ENCODE peak calls at places on chromosomes 5 and 9, in seven cellular contexts. One of them, this sample, is unnamed.

GRCh38 chr9:135817951-135818717 is 89.2 kb downstream of the CAMSAP1 start:
- DNase-seq in bronchial epithelial cell: no peak
- DNase-seq in CD8-positive, alpha-beta T cell: no peak
- DNase-seq in breast epithelium: no peak
- DNase-seq in thyroid gland: no peak
- DNase-seq in GM12865: no peak
- DNase-seq in transverse colon: no peak
- DNase-seq in this sample: no peak

GRCh38 chr5:42745426-42745825 is 11.2 kb upstream of the CCDC152 start:
- DNase-seq in bronchial epithelial cell: no peak
- DNase-seq in CD8-positive, alpha-beta T cell: no peak
- DNase-seq in breast epithelium: no peak
- DNase-seq in thyroid gland: no peak
- DNase-seq in GM12865: no peak
- DNase-seq in transverse colon: peak
- DNase-seq in this sample: no peak

GRCh38 chr5:157459715-157460599 is at the start of gene NIPAL4:
- DNase-seq in bronchial epithelial cell: no peak
- DNase-seq in CD8-positive, alpha-beta T cell: no peak
- DNase-seq in breast epithelium: no peak
- DNase-seq in thyroid gland: peak
- DNase-seq in GM12865: no peak
- DNase-seq in transverse colon: peak
- DNase-seq in this sample: no peak

GRCh38 chr9:98287383-98287782 is 31.9 kb upstream of the TBC1D2 start:
- DNase-seq in bronchial epithelial cell: no peak
- DNase-seq in CD8-positive, alpha-beta T cell: no peak
- DNase-seq in breast epithelium: no peak
- DNase-seq in thyroid gland: no peak
- DNase-seq in GM12865: peak
- DNase-seq in transverse colon: no peak
- DNase-seq in this sample: no peak

GRCh38 chr5:151182976-151183375 is 25.4 kb upstream of the ANXA6 start:
- DNase-seq in bronchial epithelial cell: no peak
- DNase-seq in CD8-positive, alpha-beta T cell: no peak
- DNase-seq in breast epithelium: no peak
- DNase-seq in thyroid gland: no peak
- DNase-seq in GM12865: no peak
- DNase-seq in transverse colon: no peak
- DNase-seq in this sample: no peak

GRCh38 chr5:133439859-133440258 is 172.5 kb downstream of the FSTL4 start:
- DNase-seq in bronchial epithelial cell: peak
- DNase-seq in CD8-positive, alpha-beta T cell: no peak
- DNase-seq in breast epithelium: no peak
- DNase-seq in thyroid gland: no peak
- DNase-seq in GM12865: no peak
- DNase-seq in transverse colon: no peak
- DNase-seq in this sample: no peak

GRCh38 chr5:132429451-132430440 is 60.2 kb downstream of the SLC22A5 start:
- DNase-seq in bronchial epithelial cell: no peak
- DNase-seq in CD8-positive, alpha-beta T cell: no peak
- DNase-seq in breast epithelium: no peak
- DNase-seq in thyroid gland: no peak
- DNase-seq in GM12865: no peak
- DNase-seq in transverse colon: no peak
- DNase-seq in this sample: no peak

GRCh38 chr9:75451505-75451904 is 363.2 kb downstream of the OSTF1 start:
- DNase-seq in bronchial epithelial cell: peak
- DNase-seq in CD8-positive, alpha-beta T cell: no peak
- DNase-seq in breast epithelium: no peak
- DNase-seq in thyroid gland: peak
- DNase-seq in GM12865: no peak
- DNase-seq in transverse colon: no peak
- DNase-seq in this sample: no peak

GRCh38 chr5:84393969-84394368 is 9.3 kb upstream of the EDIL3 start:
- DNase-seq in bronchial epithelial cell: peak
- DNase-seq in CD8-positive, alpha-beta T cell: no peak
- DNase-seq in breast epithelium: no peak
- DNase-seq in thyroid gland: no peak
- DNase-seq in GM12865: no peak
- DNase-seq in transverse colon: no peak
- DNase-seq in this sample: no peak

GRCh38 chr9:135530146-135530545 is 8.9 kb downstream of the LCN1 start:
- DNase-seq in bronchial epithelial cell: no peak
- DNase-seq in CD8-positive, alpha-beta T cell: no peak
- DNase-seq in breast epithelium: no peak
- DNase-seq in thyroid gland: no peak
- DNase-seq in GM12865: no peak
- DNase-seq in transverse colon: no peak
- DNase-seq in this sample: no peak

GRCh38 chr9:92406506-92406905 is 2.1 kb upstream of the OGN start:
- DNase-seq in bronchial epithelial cell: no peak
- DNase-seq in CD8-positive, alpha-beta T cell: peak
- DNase-seq in breast epithelium: no peak
- DNase-seq in thyroid gland: peak
- DNase-seq in GM12865: peak
- DNase-seq in transverse colon: peak
- DNase-seq in this sample: no peak

GRCh38 chr9:89323257-89323841 is 5.0 kb downstream of the SECISBP2 start:
- DNase-seq in bronchial epithelial cell: no peak
- DNase-seq in CD8-positive, alpha-beta T cell: no peak
- DNase-seq in breast epithelium: no peak
- DNase-seq in thyroid gland: no peak
- DNase-seq in GM12865: no peak
- DNase-seq in transverse colon: no peak
- DNase-seq in this sample: no peak

GRCh38 chr5:121350493-121350892 is 501.2 kb upstream of the FTMT start:
- DNase-seq in bronchial epithelial cell: peak
- DNase-seq in CD8-positive, alpha-beta T cell: no peak
- DNase-seq in breast epithelium: no peak
- DNase-seq in thyroid gland: no peak
- DNase-seq in GM12865: no peak
- DNase-seq in transverse colon: no peak
- DNase-seq in this sample: no peak

GRCh38 chr9:1096155-1096964 is 46.2 kb downstream of the DMRT2 start:
- DNase-seq in bronchial epithelial cell: peak
- DNase-seq in CD8-positive, alpha-beta T cell: no peak
- DNase-seq in breast epithelium: no peak
- DNase-seq in thyroid gland: no peak
- DNase-seq in GM12865: no peak
- DNase-seq in transverse colon: no peak
- DNase-seq in this sample: no peak

GRCh38 chr5:68187268-68188055 is 28.1 kb upstream of the PIK3R1 start:
- DNase-seq in bronchial epithelial cell: no peak
- DNase-seq in CD8-positive, alpha-beta T cell: no peak
- DNase-seq in breast epithelium: no peak
- DNase-seq in thyroid gland: peak
- DNase-seq in GM12865: no peak
- DNase-seq in transverse colon: no peak
- DNase-seq in this sample: no peak

GRCh38 chr5:36690041-36690941 is 83.9 kb downstream of the SLC1A3 start:
- DNase-seq in bronchial epithelial cell: peak
- DNase-seq in CD8-positive, alpha-beta T cell: peak
- DNase-seq in breast epithelium: peak
- DNase-seq in thyroid gland: peak
- DNase-seq in GM12865: peak
- DNase-seq in transverse colon: peak
- DNase-seq in this sample: no peak

GRCh38 chr9:125141251-125141650 is 2.1 kb downstream of the SCAI start:
- DNase-seq in bronchial epithelial cell: no peak
- DNase-seq in CD8-positive, alpha-beta T cell: no peak
- DNase-seq in breast epithelium: no peak
- DNase-seq in thyroid gland: no peak
- DNase-seq in GM12865: no peak
- DNase-seq in transverse colon: no peak
- DNase-seq in this sample: no peak

GRCh38 chr5:86546050-86546449 is 71.7 kb upstream of the COX7C start:
- DNase-seq in bronchial epithelial cell: no peak
- DNase-seq in CD8-positive, alpha-beta T cell: no peak
- DNase-seq in breast epithelium: no peak
- DNase-seq in thyroid gland: no peak
- DNase-seq in GM12865: no peak
- DNase-seq in transverse colon: no peak
- DNase-seq in this sample: no peak

GRCh38 chr9:89462817-89463216 is 35.1 kb downstream of the SEMA4D start:
- DNase-seq in bronchial epithelial cell: no peak
- DNase-seq in CD8-positive, alpha-beta T cell: no peak
- DNase-seq in breast epithelium: no peak
- DNase-seq in thyroid gland: no peak
- DNase-seq in GM12865: no peak
- DNase-seq in transverse colon: no peak
- DNase-seq in this sample: no peak

DNA sequence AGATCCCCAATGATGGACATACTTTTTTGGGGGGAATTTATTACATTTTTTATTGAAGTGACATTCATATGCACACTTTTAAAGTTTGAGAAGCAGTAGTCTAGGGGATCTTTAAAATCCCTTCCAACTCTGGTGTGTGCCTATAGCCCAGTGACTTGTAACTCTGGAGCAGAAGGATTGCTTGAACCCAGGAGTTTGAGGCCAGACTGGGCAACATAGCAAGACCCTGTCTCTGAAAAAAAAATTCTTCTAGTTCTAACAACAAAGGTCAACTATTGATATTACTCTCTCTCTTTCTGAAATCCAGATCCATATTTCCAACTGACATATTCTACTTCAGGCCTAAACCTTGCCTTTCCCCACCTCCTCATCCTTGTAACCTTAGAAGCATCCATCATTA is 148.2 kb upstream of the SPRY4 start:
- DNase-seq in bronchial epithelial cell: no peak
- DNase-seq in CD8-positive, alpha-beta T cell: no peak
- DNase-seq in breast epithelium: no peak
- DNase-seq in thyroid gland: no peak
- DNase-seq in GM12865: no peak
- DNase-seq in transverse colon: no peak
- DNase-seq in this sample: no peak
- H3K4me3 ChIP-seq in bronchial epithelial cell: no peak
- H3K4me3 ChIP-seq in CD8-positive, alpha-beta T cell: no peak
- H3K4me3 ChIP-seq in breast epithelium: no peak
- H3K4me3 ChIP-seq in thyroid gland: no peak
- H3K4me3 ChIP-seq in GM12865: no peak
- H3K4me3 ChIP-seq in transverse colon: no peak
- H3K4me3 ChIP-seq in this sample: no peak

GRCh38 chr5:111758284-111758628 is 1.3 kb upstream of the NREP start:
- DNase-seq in bronchial epithelial cell: no peak
- DNase-seq in CD8-positive, alpha-beta T cell: no peak
- DNase-seq in breast epithelium: no peak
- DNase-seq in thyroid gland: no peak
- DNase-seq in GM12865: no peak
- DNase-seq in transverse colon: no peak
- DNase-seq in this sample: no peak
- TF ChIP-seq CTCF in bronchial epithelial cell: no peak
- TF ChIP-seq CTCF in CD8-positive, alpha-beta T cell: no peak
- TF ChIP-seq CTCF in breast epithelium: no peak
- TF ChIP-seq CTCF in thyroid gland: no peak
- TF ChIP-seq CTCF in GM12865: no peak
- TF ChIP-seq CTCF in transverse colon: no peak
- TF ChIP-seq CTCF in this sample: no peak

GRCh38 chr9:114027159-114027895 is 50.8 kb downstream of the AMBP start:
- DNase-seq in bronchial epithelial cell: no peak
- DNase-seq in CD8-positive, alpha-beta T cell: no peak
- DNase-seq in breast epithelium: no peak
- DNase-seq in thyroid gland: no peak
- DNase-seq in GM12865: no peak
- DNase-seq in transverse colon: no peak
- DNase-seq in this sample: no peak

GRCh38 chr9:114026335-114026734 is 51.8 kb downstream of the AMBP start:
- DNase-seq in bronchial epithelial cell: no peak
- DNase-seq in CD8-positive, alpha-beta T cell: no peak
- DNase-seq in breast epithelium: no peak
- DNase-seq in thyroid gland: no peak
- DNase-seq in GM12865: no peak
- DNase-seq in transverse colon: no peak
- DNase-seq in this sample: no peak

GRCh38 chr9:114025196-114025753 is 52.8 kb downstream of the AMBP start:
- DNase-seq in bronchial epithelial cell: no peak
- DNase-seq in CD8-positive, alpha-beta T cell: no peak
- DNase-seq in breast epithelium: no peak
- DNase-seq in thyroid gland: no peak
- DNase-seq in GM12865: no peak
- DNase-seq in transverse colon: no peak
- DNase-seq in this sample: no peak

GRCh38 chr9:114025760-114026159 is 52.3 kb downstream of the AMBP start:
- DNase-seq in bronchial epithelial cell: no peak
- DNase-seq in CD8-positive, alpha-beta T cell: no peak
- DNase-seq in breast epithelium: no peak
- DNase-seq in thyroid gland: no peak
- DNase-seq in GM12865: no peak
- DNase-seq in transverse colon: no peak
- DNase-seq in this sample: no peak

DNA sequence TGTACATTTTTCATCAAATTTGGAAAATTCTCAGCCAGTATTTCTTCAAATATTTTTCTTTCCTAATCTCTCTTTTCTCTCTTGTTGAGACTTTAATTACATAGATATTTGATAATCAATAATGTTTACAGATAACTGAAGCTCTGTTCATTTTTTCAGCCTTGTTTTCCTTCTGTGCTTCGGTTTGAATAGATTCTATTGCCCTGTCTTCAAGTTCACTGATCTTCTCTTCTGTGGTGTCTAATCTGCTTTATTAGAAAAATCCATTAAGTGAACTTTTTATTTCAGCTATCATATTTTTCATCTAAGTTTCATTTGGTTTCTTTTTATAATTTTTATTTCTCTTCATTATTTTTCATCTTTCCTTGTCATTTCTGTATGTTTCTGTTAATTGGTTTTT is 54.1 kb downstream of the AMBP start:
- DNase-seq in bronchial epithelial cell: no peak
- DNase-seq in CD8-positive, alpha-beta T cell: no peak
- DNase-seq in breast epithelium: no peak
- DNase-seq in thyroid gland: no peak
- DNase-seq in GM12865: no peak
- DNase-seq in transverse colon: no peak
- DNase-seq in this sample: no peak
- H3K4me3 ChIP-seq in bronchial epithelial cell: no peak
- H3K4me3 ChIP-seq in CD8-positive, alpha-beta T cell: no peak
- H3K4me3 ChIP-seq in breast epithelium: no peak
- H3K4me3 ChIP-seq in thyroid gland: no peak
- H3K4me3 ChIP-seq in GM12865: no peak
- H3K4me3 ChIP-seq in transverse colon: no peak
- H3K4me3 ChIP-seq in this sample: no peak

DNA sequence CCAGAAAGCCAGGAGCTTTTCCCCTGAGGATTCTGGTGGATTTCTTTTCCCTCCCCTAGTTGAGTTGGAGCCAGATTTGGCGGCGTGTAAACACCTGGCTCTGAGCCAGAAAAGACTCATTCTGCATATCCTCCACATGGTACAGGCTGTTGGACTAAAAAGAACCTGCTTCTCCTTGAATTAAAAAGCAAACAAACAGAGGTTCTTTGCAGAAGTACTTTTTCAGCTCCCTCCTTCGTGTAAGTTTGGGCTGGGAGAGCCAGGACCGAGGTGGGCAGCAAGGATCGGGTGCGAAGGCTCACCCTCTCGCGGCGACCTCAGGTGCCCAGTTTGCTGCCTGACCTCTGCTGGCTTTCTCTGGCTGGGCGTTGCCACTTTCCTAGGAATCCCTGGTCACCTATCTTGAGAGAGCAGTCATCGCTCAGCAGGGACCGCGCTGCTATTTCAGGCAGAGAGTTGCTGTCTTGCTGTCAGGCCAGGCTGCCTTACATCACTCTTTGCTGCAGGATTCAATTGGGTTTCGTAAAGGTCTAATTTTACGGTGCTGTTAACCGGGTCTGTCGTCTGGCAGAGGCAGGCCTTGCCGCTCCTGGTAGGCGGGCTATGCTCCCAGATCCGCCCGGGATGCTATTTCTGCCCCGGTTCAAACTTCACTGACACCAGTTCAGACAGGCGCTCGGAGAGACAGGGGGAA is 3.2 kb downstream of the PAPPA start:
- DNase-seq in bronchial epithelial cell: peak
- DNase-seq in CD8-positive, alpha-beta T cell: no peak
- DNase-seq in breast epithelium: no peak
- DNase-seq in thyroid gland: peak
- DNase-seq in GM12865: no peak
- DNase-seq in transverse colon: peak
- DNase-seq in this sample: no peak
- TF ChIP-seq CTCF in bronchial epithelial cell: no peak
- TF ChIP-seq CTCF in CD8-positive, alpha-beta T cell: no peak
- TF ChIP-seq CTCF in breast epithelium: no peak
- TF ChIP-seq CTCF in thyroid gland: no peak
- TF ChIP-seq CTCF in GM12865: no peak
- TF ChIP-seq CTCF in transverse colon: no peak
- TF ChIP-seq CTCF in this sample: no peak